ENCODE peak calls at places on chromosomes 5 and 9, in eight cellular contexts. One of them, this sample, is unnamed.

GRCh38 chr5:5080790-5081189 is 59.3 kb upstream of the ADAMTS16 start:
- DNase-seq in CD4-positive, alpha-beta memory T cell: no peak
- DNase-seq in T-cell: no peak
- DNase-seq in stimulated activated CD4-positive, alpha-beta T cell treated with anti-CD3 and anti-CD28 coated beads, Interleukin-1b, Interleukin-23, amount 100 ng/mL, for 24 hours: no peak
- DNase-seq in aorta: no peak
- DNase-seq in HCT116: no peak
- DNase-seq in stimulated activated CD8-positive, alpha-beta memory T cell treated with anti-CD3 and anti-CD28 coated beads, Interleukin-7, amount 100 ng/mL, for 48 hours: no peak
- DNase-seq in germinal center: no peak
- DNase-seq in this sample: no peak

GRCh38 chr9:119349548-119349947 is 19.7 kb downstream of the BRINP1 start:
- DNase-seq in CD4-positive, alpha-beta memory T cell: no peak
- DNase-seq in T-cell: no peak
- DNase-seq in stimulated activated CD4-positive, alpha-beta T cell treated with anti-CD3 and anti-CD28 coated beads, Interleukin-1b, Interleukin-23, amount 100 ng/mL, for 24 hours: no peak
- DNase-seq in aorta: no peak
- DNase-seq in HCT116: no peak
- DNase-seq in stimulated activated CD8-positive, alpha-beta memory T cell treated with anti-CD3 and anti-CD28 coated beads, Interleukin-7, amount 100 ng/mL, for 48 hours: no peak
- DNase-seq in germinal center: no peak
- DNase-seq in this sample: no peak

GRCh38 chr5:132820162-132820754 is 7.2 kb downstream of the SOWAHA start:
- DNase-seq in CD4-positive, alpha-beta memory T cell: peak
- DNase-seq in T-cell: peak
- DNase-seq in stimulated activated CD4-positive, alpha-beta T cell treated with anti-CD3 and anti-CD28 coated beads, Interleukin-1b, Interleukin-23, amount 100 ng/mL, for 24 hours: peak
- DNase-seq in aorta: peak
- DNase-seq in HCT116: peak
- DNase-seq in stimulated activated CD8-positive, alpha-beta memory T cell treated with anti-CD3 and anti-CD28 coated beads, Interleukin-7, amount 100 ng/mL, for 48 hours: peak
- DNase-seq in germinal center: peak
- DNase-seq in this sample: peak

GRCh38 chr5:135964670-135965320 is 10.0 kb upstream of the LECT2 start:
- DNase-seq in CD4-positive, alpha-beta memory T cell: no peak
- DNase-seq in T-cell: no peak
- DNase-seq in stimulated activated CD4-positive, alpha-beta T cell treated with anti-CD3 and anti-CD28 coated beads, Interleukin-1b, Interleukin-23, amount 100 ng/mL, for 24 hours: no peak
- DNase-seq in aorta: no peak
- DNase-seq in HCT116: no peak
- DNase-seq in stimulated activated CD8-positive, alpha-beta memory T cell treated with anti-CD3 and anti-CD28 coated beads, Interleukin-7, amount 100 ng/mL, for 48 hours: no peak
- DNase-seq in germinal center: no peak
- DNase-seq in this sample: no peak

GRCh38 chr5:127894461-127894860 is 189.1 kb upstream of the SLC12A2 start:
- DNase-seq in CD4-positive, alpha-beta memory T cell: no peak
- DNase-seq in T-cell: no peak
- DNase-seq in stimulated activated CD4-positive, alpha-beta T cell treated with anti-CD3 and anti-CD28 coated beads, Interleukin-1b, Interleukin-23, amount 100 ng/mL, for 24 hours: no peak
- DNase-seq in aorta: no peak
- DNase-seq in HCT116: no peak
- DNase-seq in stimulated activated CD8-positive, alpha-beta memory T cell treated with anti-CD3 and anti-CD28 coated beads, Interleukin-7, amount 100 ng/mL, for 48 hours: no peak
- DNase-seq in germinal center: no peak
- DNase-seq in this sample: no peak

GRCh38 chr5:15249152-15249551 is 250.8 kb upstream of the FBXL7 start:
- DNase-seq in CD4-positive, alpha-beta memory T cell: no peak
- DNase-seq in T-cell: no peak
- DNase-seq in stimulated activated CD4-positive, alpha-beta T cell treated with anti-CD3 and anti-CD28 coated beads, Interleukin-1b, Interleukin-23, amount 100 ng/mL, for 24 hours: no peak
- DNase-seq in aorta: no peak
- DNase-seq in HCT116: no peak
- DNase-seq in stimulated activated CD8-positive, alpha-beta memory T cell treated with anti-CD3 and anti-CD28 coated beads, Interleukin-7, amount 100 ng/mL, for 48 hours: no peak
- DNase-seq in germinal center: no peak
- DNase-seq in this sample: peak

GRCh38 chr5:170357853-170358497 is 31.2 kb downstream of the KCNMB1 start:
- DNase-seq in CD4-positive, alpha-beta memory T cell: no peak
- DNase-seq in T-cell: no peak
- DNase-seq in stimulated activated CD4-positive, alpha-beta T cell treated with anti-CD3 and anti-CD28 coated beads, Interleukin-1b, Interleukin-23, amount 100 ng/mL, for 24 hours: no peak
- DNase-seq in aorta: peak
- DNase-seq in HCT116: no peak
- DNase-seq in stimulated activated CD8-positive, alpha-beta memory T cell treated with anti-CD3 and anti-CD28 coated beads, Interleukin-7, amount 100 ng/mL, for 48 hours: no peak
- DNase-seq in germinal center: peak
- DNase-seq in this sample: no peak

GRCh38 chr5:170572453-170572852 is 68.6 kb downstream of the KCNIP1 start:
- DNase-seq in CD4-positive, alpha-beta memory T cell: no peak
- DNase-seq in T-cell: no peak
- DNase-seq in stimulated activated CD4-positive, alpha-beta T cell treated with anti-CD3 and anti-CD28 coated beads, Interleukin-1b, Interleukin-23, amount 100 ng/mL, for 24 hours: peak
- DNase-seq in aorta: no peak
- DNase-seq in HCT116: no peak
- DNase-seq in stimulated activated CD8-positive, alpha-beta memory T cell treated with anti-CD3 and anti-CD28 coated beads, Interleukin-7, amount 100 ng/mL, for 48 hours: peak
- DNase-seq in germinal center: no peak
- DNase-seq in this sample: no peak

GRCh38 chr9:102669220-102669619 is 325.9 kb upstream of the CYLC2 start:
- DNase-seq in CD4-positive, alpha-beta memory T cell: no peak
- DNase-seq in T-cell: no peak
- DNase-seq in stimulated activated CD4-positive, alpha-beta T cell treated with anti-CD3 and anti-CD28 coated beads, Interleukin-1b, Interleukin-23, amount 100 ng/mL, for 24 hours: no peak
- DNase-seq in aorta: no peak
- DNase-seq in HCT116: no peak
- DNase-seq in stimulated activated CD8-positive, alpha-beta memory T cell treated with anti-CD3 and anti-CD28 coated beads, Interleukin-7, amount 100 ng/mL, for 48 hours: no peak
- DNase-seq in germinal center: no peak
- DNase-seq in this sample: no peak

GRCh38 chr5:142747034-142747433 is 23.1 kb upstream of the ARHGAP26 start:
- DNase-seq in CD4-positive, alpha-beta memory T cell: no peak
- DNase-seq in T-cell: no peak
- DNase-seq in stimulated activated CD4-positive, alpha-beta T cell treated with anti-CD3 and anti-CD28 coated beads, Interleukin-1b, Interleukin-23, amount 100 ng/mL, for 24 hours: no peak
- DNase-seq in aorta: no peak
- DNase-seq in HCT116: no peak
- DNase-seq in stimulated activated CD8-positive, alpha-beta memory T cell treated with anti-CD3 and anti-CD28 coated beads, Interleukin-7, amount 100 ng/mL, for 48 hours: no peak
- DNase-seq in germinal center: no peak
- DNase-seq in this sample: no peak

GRCh38 chr9:33288828-33289483 is 1.4 kb upstream of the NFX1 start:
- DNase-seq in CD4-positive, alpha-beta memory T cell: no peak
- DNase-seq in T-cell: no peak
- DNase-seq in stimulated activated CD4-positive, alpha-beta T cell treated with anti-CD3 and anti-CD28 coated beads, Interleukin-1b, Interleukin-23, amount 100 ng/mL, for 24 hours: no peak
- DNase-seq in aorta: no peak
- DNase-seq in HCT116: no peak
- DNase-seq in stimulated activated CD8-positive, alpha-beta memory T cell treated with anti-CD3 and anti-CD28 coated beads, Interleukin-7, amount 100 ng/mL, for 48 hours: no peak
- DNase-seq in germinal center: no peak
- DNase-seq in this sample: no peak

This sample was measured in SW 1271.